ENCODE peak calls at places on chromosomes 16 and 17, in ten cellular contexts. Q is psoas muscle, G is omental fat pad, A is upper lobe of right lung, R is esophagus muscularis mucosa, E is lower leg skin, F is left lung, N is breast epithelium, P is GM23338, Y is A549. S is an unnamed sample.

GRCh38 chr17:74961657-74962360 is 10.8 kb downstream of the HID1 start:
- DNase-seq in E (peak), R (peak), P (peak), Q (peak), F (peak), Y (peak), G (peak), N (peak), A (peak), S (peak)

GRCh38 chr17:9104370-9105041 is 83.2 kb downstream of the NTN1 start:
- DNase-seq in F (no peak), E (no peak), R (no peak), N (no peak), Q (no peak), G (no peak), A (no peak), P (no peak), Y (no peak), S (no peak)

GRCh38 chr16:32116080-32116479 is 137.0 kb upstream of the TP53TG3D start:
- DNase-seq in F (peak), N (no peak), R (peak), P (no peak), G (no peak), Q (peak), Y (no peak), E (no peak), A (peak), S (no peak)

GRCh38 chr16:77070683-77071082 is 120.3 kb upstream of the MON1B start:
- DNase-seq in Y (no peak), E (no peak), Q (no peak), P (no peak), G (no peak), A (no peak), F (no peak), N (no peak), R (no peak), S (no peak)

GRCh38 chr17:9209781-9210370 is 188.6 kb downstream of the NTN1 start:
- DNase-seq in Q (no peak), G (no peak), F (peak), A (no peak), E (no peak), Y (no peak), P (no peak), N (no peak), R (no peak), S (no peak)

GRCh38 chr16:67969286-67970039 is 1.0 kb upstream of the SLC12A4 start:
- DNase-seq in R (no peak), Q (no peak), Y (no peak), G (no peak), P (peak), F (no peak), N (no peak), A (no peak), E (no peak), S (no peak)

GRCh38 chr16:78286076-78286475 is 186.6 kb downstream of the WWOX start:
- DNase-seq in A (no peak), E (no peak), Y (no peak), G (no peak), P (no peak), N (no peak), Q (no peak), R (no peak), F (no peak), S (no peak)

GRCh38 chr16:72715267-72715666 is 332.7 kb downstream of the ZFHX3 start:
- DNase-seq in F (no peak), Y (no peak), N (no peak), Q (no peak), A (no peak), R (no peak), E (no peak), P (no peak), G (no peak), S (no peak)

GRCh38 chr16:75589301-75589700 is 23.1 kb downstream of the GABARAPL2 start:
- DNase-seq in G (no peak), F (no peak), R (no peak), P (no peak), E (peak), A (no peak), Y (no peak), N (no peak), Q (no peak), S (no peak)

GRCh38 chr16:47854737-47855136 is 301.1 kb downstream of the ABCC12 start:
- DNase-seq in G (no peak), Q (no peak), P (no peak), N (no peak), A (no peak), F (no peak), E (no peak), Y (no peak), R (no peak), S (peak)

GRCh38 chr16:29820730-29821662 is 734 bp downstream of the MVP start:
- DNase-seq in R (no peak), Q (peak), F (peak), G (no peak), E (no peak), P (no peak), N (no peak), Y (peak), A (peak), S (no peak)

GRCh38 chr16:85752511-85753420 is 1.9 kb upstream of the C16orf74 start:
- DNase-seq in R (no peak), Y (no peak), Q (no peak), F (no peak), P (peak), A (no peak), N (peak), G (no peak), E (no peak), S (no peak)

GRCh38 chr17:50272711-50273653 is 1.3 kb upstream of the TMEM92 start:
- DNase-seq in Y (peak), Q (peak), F (peak), N (peak), E (peak), G (no peak), P (peak), R (no peak), A (peak), S (peak)

GRCh38 chr16:25585526-25585925 is 106.2 kb upstream of the HS3ST4 start:
- DNase-seq in R (peak), Q (no peak), Y (no peak), A (no peak), N (no peak), F (no peak), E (no peak), P (no peak), G (no peak), S (no peak)

GRCh38 chr16:88959022-88959421 is 18.0 kb downstream of the CBFA2T3 start:
- DNase-seq in A (no peak), G (no peak), E (no peak), P (no peak), R (no peak), Y (no peak), N (no peak), F (peak), Q (no peak), S (no peak)

GRCh38 chr16:88962478-88963152 is 14.4 kb downstream of the CBFA2T3 start:
- DNase-seq in G (no peak), A (no peak), N (no peak), R (no peak), P (no peak), F (peak), E (no peak), Y (no peak), Q (peak), S (no peak)

GRCh38 chr16:88961031-88961430 is 16.0 kb downstream of the CBFA2T3 start:
- DNase-seq in A (no peak), N (no peak), R (no peak), P (no peak), G (no peak), F (peak), Q (no peak), Y (no peak), E (no peak), S (no peak)

GRCh38 chr16:88957887-88958577 is 19.0 kb downstream of the CBFA2T3 start:
- DNase-seq in R (no peak), G (no peak), N (no peak), Q (peak), P (no peak), Y (no peak), A (no peak), E (no peak), F (peak), S (no peak)

DNA sequence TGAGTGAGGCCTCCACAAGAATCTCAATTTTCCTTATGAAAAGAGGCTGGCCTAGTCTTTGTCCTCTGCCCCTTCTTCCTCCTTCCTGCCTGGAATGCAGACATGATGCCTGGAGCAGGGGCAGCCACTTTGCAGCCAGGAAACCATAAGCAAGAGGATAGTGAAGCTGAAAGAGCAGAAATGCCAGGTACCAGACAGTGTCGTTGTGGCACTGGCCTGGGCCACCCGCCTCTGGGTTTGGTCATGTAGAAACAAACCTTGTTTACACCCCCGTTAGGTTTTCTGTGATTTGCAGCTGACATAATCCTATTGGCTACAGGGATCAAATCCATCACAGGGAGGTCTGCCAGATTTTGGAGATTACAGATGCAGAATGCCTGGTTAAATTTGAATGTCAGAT is 16.5 kb downstream of the CBFA2T3 start:
- DNase-seq in Y (no peak), N (no peak), Q (no peak), R (no peak), E (no peak), P (no peak), F (peak), G (no peak), A (no peak), S (no peak)
- TF ChIP-seq CTCF in Y (no peak), N (no peak), Q (no peak), R (no peak), E (no peak), P (no peak), F (no peak), G (no peak), A (no peak), S (no peak)

DNA sequence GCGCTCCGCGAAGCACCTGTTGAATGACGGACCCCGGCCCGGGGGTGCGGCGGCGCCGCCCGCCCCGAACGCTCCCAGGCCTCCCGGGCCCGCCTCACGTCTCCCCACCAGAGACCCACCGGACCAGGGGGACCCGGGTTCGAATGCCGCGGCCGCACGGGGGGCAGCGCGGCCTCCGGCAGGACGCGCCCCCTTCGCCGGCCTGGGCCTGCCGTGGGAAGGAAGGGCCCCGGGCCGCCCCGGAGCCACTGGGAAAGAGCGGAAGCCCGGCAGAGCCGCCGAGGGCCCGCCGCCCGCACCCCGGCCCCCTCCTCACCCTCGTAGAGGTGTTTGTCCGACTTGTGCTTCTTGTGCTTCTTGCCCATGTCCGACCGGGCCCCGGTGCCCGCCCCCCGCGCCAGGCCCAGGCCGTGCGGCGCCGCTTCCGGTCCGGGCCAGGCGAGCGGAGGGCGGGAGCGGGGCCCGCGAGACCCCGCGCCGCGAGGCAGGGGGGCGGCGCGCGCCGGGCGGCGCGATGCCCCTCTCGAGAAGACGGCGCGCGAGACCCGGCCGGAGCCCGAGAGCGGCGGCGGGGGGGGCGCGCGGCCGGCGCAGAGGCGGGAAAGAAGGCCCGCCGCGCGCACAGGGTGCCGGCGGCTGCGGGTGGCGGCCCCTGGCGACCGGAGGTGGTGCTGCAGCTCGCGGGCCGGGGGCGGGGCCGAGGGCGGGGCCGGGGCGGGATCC is at the start of gene BRD7:
- DNase-seq in F (peak), P (peak), E (no peak), N (no peak), G (no peak), R (no peak), Q (peak), A (peak), Y (peak), S (peak)
- TF ChIP-seq CTCF in F (peak), P (no peak), E (no peak), N (no peak), G (no peak), R (peak), Q (peak), A (peak), Y (peak), S (peak)

DNA sequence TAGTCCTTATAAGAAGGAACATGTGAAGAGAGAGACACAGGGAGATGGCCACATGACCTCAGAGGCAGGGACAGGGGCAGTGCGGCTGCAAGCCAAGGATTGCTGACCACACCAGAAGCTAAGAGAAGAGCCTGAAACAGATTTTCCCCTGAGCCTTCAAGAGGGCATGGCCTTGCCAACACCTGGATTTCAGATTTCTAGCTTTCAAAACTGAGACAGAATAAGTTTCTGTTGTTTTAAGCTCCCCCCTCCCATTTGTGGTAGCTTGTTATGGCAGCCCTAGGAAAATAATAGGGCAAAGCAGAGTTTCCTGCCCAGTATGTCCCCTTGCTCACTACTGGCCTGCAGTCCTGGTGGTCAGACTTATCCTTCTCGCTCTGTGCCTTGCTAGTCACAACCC is 204.5 kb downstream of the CCDC182 start:
- DNase-seq in A (no peak), Y (no peak), Q (no peak), F (no peak), E (no peak), R (no peak), G (no peak), P (no peak), N (no peak), S (no peak)
- TF ChIP-seq CTCF in A (no peak), Y (no peak), Q (no peak), F (no peak), E (no peak), R (no peak), G (no peak), P (no peak), N (no peak), S (no peak)

GRCh38 chr17:78735832-78736525 is 46.1 kb downstream of the CYTH1 start:
- DNase-seq in A (no peak), P (no peak), N (no peak), F (no peak), R (no peak), Q (no peak), G (no peak), Y (no peak), E (peak), S (no peak)

GRCh38 chr17:78738245-78738644 is 43.8 kb downstream of the CYTH1 start:
- DNase-seq in Q (no peak), R (no peak), N (no peak), F (no peak), G (no peak), E (peak), Y (no peak), P (no peak), A (no peak), S (no peak)

GRCh38 chr17:78734841-78735641 is 47.0 kb downstream of the CYTH1 start:
- DNase-seq in N (no peak), G (no peak), E (peak), R (no peak), Q (no peak), P (no peak), Y (no peak), A (no peak), F (no peak), S (no peak)

GRCh38 chr17:78737332-78737731 is 44.7 kb downstream of the CYTH1 start:
- DNase-seq in A (no peak), Y (no peak), N (no peak), Q (no peak), R (no peak), G (no peak), E (no peak), P (no peak), F (no peak), S (no peak)

GRCh38 chr17:78736526-78737079 is 45.5 kb downstream of the CYTH1 start:
- DNase-seq in G (no peak), Y (peak), A (peak), N (peak), R (no peak), P (peak), E (peak), F (peak), Q (peak), S (no peak)
- TF ChIP-seq CTCF in G (no peak), Y (no peak), A (no peak), N (peak), R (no peak), P (no peak), E (no peak), F (peak), Q (no peak), S (no peak)

GRCh38 chr16:58506241-58507194 is 6.6 kb downstream of the NDRG4 start:
- DNase-seq in R (no peak), F (peak), E (no peak), P (no peak), G (no peak), N (peak), Y (no peak), Q (peak), A (no peak), S (no peak)
- TF ChIP-seq CTCF in R (no peak), F (no peak), E (no peak), P (no peak), G (no peak), N (no peak), Y (no peak), Q (no peak), A (no peak), S (no peak)

GRCh38 chr16:65068151-65068740 is 53.6 kb downstream of the CDH11 start:
- DNase-seq in G (no peak), E (no peak), Q (no peak), N (no peak), R (peak), P (peak), F (no peak), A (no peak), Y (no peak), S (no peak)
- TF ChIP-seq CTCF in G (no peak), E (no peak), Q (peak), N (no peak), R (no peak), P (peak), F (no peak), A (no peak), Y (no peak), S (no peak)

GRCh38 chr16:4392382-4393242 is 21.0 kb downstream of the VASN start:
- DNase-seq in Y (no peak), R (no peak), A (no peak), P (peak), N (no peak), G (no peak), E (no peak), F (no peak), Q (peak), S (peak)
- TF ChIP-seq CTCF in Y (no peak), R (no peak), A (no peak), P (no peak), N (no peak), G (no peak), E (no peak), F (no peak), Q (no peak), S (no peak)